ENCODE peak calls at places on chromosome 14, in six cellular contexts. G is MM.1S, N is neuronal stem cell, E is stomach, U is Peyer's patch, W is psoas muscle. B is an unnamed sample. For H3K4me1, the result is how much of the 10 kb centered on the place peaks cover.

GRCh38 chr14:30580616-30581282 is 21.8 kb downstream of the G2E3 start:
- DNase-seq in N (no peak), U (no peak), E (no peak), G (no peak), W (no peak), B (no peak)

GRCh38 chr14:29235991-29236390 is 469.4 kb downstream of the FOXG1 start:
- DNase-seq in U (no peak), G (no peak), W (no peak), E (no peak), N (no peak), B (no peak)

GRCh38 chr14:20603813-20604212 is 12.6 kb upstream of the RNASE12 start:
- DNase-seq in N (no peak), E (no peak), U (no peak), W (no peak), G (no peak), B (no peak)

GRCh38 chr14:28673056-28673455 is 93.5 kb upstream of the FOXG1 start:
- DNase-seq in E (no peak), U (no peak), W (no peak), G (no peak), N (no peak), B (no peak)

GRCh38 chr14:20624495-20625070 is 16.9 kb downstream of the OR6S1 start:
- DNase-seq in U (peak), N (no peak), G (no peak), W (peak), E (peak), B (peak)

GRCh38 chr14:36976571-36977023 is 195.8 kb downstream of the SLC25A21 start:
- DNase-seq in E (peak), U (no peak), G (no peak), W (no peak), N (no peak), B (no peak)

GRCh38 chr14:70731447-70732239 is 77.7 kb downstream of the MAP3K9 start:
- DNase-seq in G (no peak), U (no peak), W (no peak), E (no peak), N (no peak), B (no peak)

GRCh38 chr14:77584809-77585208 is 31.6 kb downstream of the SPTLC2 start:
- DNase-seq in E (no peak), U (no peak), N (no peak), G (no peak), W (no peak), B (no peak)

GRCh38 chr14:23478109-23478698 is 8.7 kb downstream of the NGDN start:
- DNase-seq in E (peak), W (peak), N (no peak), U (peak), G (peak), B (peak)

GRCh38 chr14:77238356-77238755 is 32.6 kb downstream of the NGB start:
- DNase-seq in G (no peak), N (no peak), U (no peak), W (no peak), E (no peak), B (no peak)

GRCh38 chr14:95189400-95190162 is 32.3 kb upstream of the DICER1 start:
- DNase-seq in G (no peak), N (no peak), E (no peak), U (no peak), W (no peak), B (no peak)

GRCh38 chr14:59631237-59631636 is 54.6 kb upstream of the CCDC175 start:
- DNase-seq in E (no peak), U (no peak), N (peak), W (no peak), G (no peak), B (no peak)

GRCh38 chr14:70934502-70935134 is 27.4 kb downstream of the PCNX1 start:
- DNase-seq in N (no peak), E (no peak), W (no peak), G (peak), U (no peak), B (no peak)

GRCh38 chr14:49769581-49770211 is 1.7 kb downstream of the KLHDC2 start:
- DNase-seq in N (no peak), G (no peak), W (no peak), E (no peak), U (no peak), B (peak)

GRCh38 chr14:52351561-52352491 is 37.7 kb downstream of the PTGER2 start:
- DNase-seq in N (no peak), W (no peak), E (no peak), U (no peak), G (no peak), B (peak)

GRCh38 chr14:52351191-52351560 is 37.1 kb downstream of the PTGER2 start:
- DNase-seq in W (no peak), U (no peak), N (no peak), E (no peak), G (no peak), B (no peak)

GRCh38 chr14:52354257-52354656 is 40.1 kb downstream of the PTGER2 start:
- DNase-seq in N (no peak), G (no peak), U (no peak), W (no peak), E (no peak), B (no peak)

GRCh38 chr14:52350445-52350844 is 36.3 kb downstream of the PTGER2 start:
- DNase-seq in W (no peak), N (no peak), U (no peak), G (no peak), E (no peak), B (no peak)

GRCh38 chr14:52352546-52352945 is 38.4 kb downstream of the PTGER2 start:
- DNase-seq in N (no peak), U (no peak), W (no peak), G (no peak), E (no peak), B (no peak)
- H3K4me1 ChIP-seq in N (under half), U (under half), W (under half), G (under half), E (under half), B (under half)

GRCh38 chr14:55689971-55690871 is 110.2 kb downstream of the KTN1 start:
- DNase-seq in G (no peak), U (no peak), W (no peak), E (no peak), N (no peak), B (no peak)

GRCh38 chr14:55688566-55688965 is 108.6 kb downstream of the KTN1 start:
- DNase-seq in W (no peak), G (no peak), N (no peak), E (no peak), U (no peak), B (no peak)

GRCh38 chr14:55686713-55687112 is 106.7 kb downstream of the KTN1 start:
- DNase-seq in U (no peak), E (no peak), G (no peak), W (no peak), N (no peak), B (no peak)

GRCh38 chr14:55681088-55681487 is 101.1 kb downstream of the KTN1 start:
- DNase-seq in U (no peak), G (no peak), N (no peak), W (no peak), E (no peak), B (no peak)

GRCh38 chr14:55684956-55685584 is 105.1 kb downstream of the KTN1 start:
- DNase-seq in U (no peak), W (no peak), E (no peak), G (no peak), N (no peak), B (no peak)
- H3K4me3 ChIP-seq in U (no peak), W (no peak), E (no peak), G (no peak), N (no peak), B (no peak)

GRCh38 chr14:93959239-93960107 is 16.9 kb downstream of the ASB2 start:
- DNase-seq in W (peak), U (peak), G (peak), N (no peak), E (peak), B (peak)

GRCh38 chr14:93957751-93958566 is 18.4 kb downstream of the ASB2 start:
- DNase-seq in W (peak), E (no peak), N (no peak), U (no peak), G (no peak), B (no peak)

GRCh38 chr14:93960108-93960475 is 16.3 kb downstream of the ASB2 start:
- DNase-seq in N (no peak), W (no peak), E (no peak), G (no peak), U (no peak), B (no peak)

GRCh38 chr14:93957333-93957710 is 19.0 kb downstream of the ASB2 start:
- DNase-seq in N (no peak), W (peak), U (no peak), E (no peak), G (no peak), B (no peak)

DNA sequence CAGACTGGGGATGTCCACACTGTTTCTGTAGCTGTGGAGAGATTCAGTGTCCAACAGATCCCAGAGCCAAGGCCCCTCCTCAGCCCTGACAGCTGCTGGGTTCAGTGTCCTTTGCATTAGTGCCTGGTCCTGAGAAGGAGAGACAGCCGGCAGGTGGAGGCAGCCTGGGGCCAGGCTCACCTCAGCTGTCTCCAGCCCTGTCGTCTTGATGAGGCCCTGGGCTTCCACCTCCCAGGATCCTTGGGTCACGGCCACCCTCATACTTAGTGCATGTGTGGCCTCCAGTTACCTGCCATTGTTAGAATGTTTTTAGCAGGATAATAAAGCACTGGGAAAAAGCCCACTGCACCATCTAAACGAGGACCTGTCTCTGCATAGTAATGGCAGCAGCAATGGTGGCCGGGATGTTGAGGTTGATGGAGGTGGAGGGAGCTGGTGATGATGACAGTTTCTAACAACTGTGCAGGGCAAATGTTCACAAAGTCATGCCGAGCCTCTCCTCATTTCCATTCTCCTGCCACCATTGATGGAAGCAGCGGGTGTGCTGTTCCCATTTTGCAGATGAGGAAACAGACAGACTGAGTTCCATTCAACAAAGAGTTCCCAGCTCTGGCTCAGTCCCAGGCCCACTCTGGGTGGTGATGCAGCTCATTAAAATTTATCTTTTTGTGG is 17.7 kb downstream of the ASB2 start:
- DNase-seq in U (no peak), G (no peak), W (peak), E (no peak), N (no peak), B (no peak)
- H3K4me1 ChIP-seq in U (under half), G (half or more), W (half or more), E (half or more), N (under half), B (under half)

DNA sequence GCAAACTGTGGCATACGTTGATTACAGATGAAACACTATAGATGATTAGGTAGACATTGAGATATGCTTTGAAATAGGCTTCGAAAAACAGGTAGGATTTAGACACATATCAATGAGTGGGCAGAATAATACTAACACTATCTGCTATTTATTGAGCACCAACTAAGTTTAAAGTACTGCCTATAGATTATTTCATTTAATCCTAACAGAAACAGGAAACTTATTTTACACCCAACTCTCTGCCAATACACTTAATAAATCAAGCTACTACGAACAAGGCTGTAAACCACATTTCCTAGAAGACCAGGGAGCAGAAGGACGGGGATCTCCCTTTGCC is 363 bp upstream of the VRK1 start:
- DNase-seq in W (no peak), G (no peak), E (no peak), N (no peak), U (no peak), B (no peak)
- H3K4me3 ChIP-seq in W (peak), G (no peak), E (peak), N (no peak), U (no peak), B (peak)

GRCh38 chr14:101851183-101851582 is 89.7 kb downstream of the PPP2R5C start:
- DNase-seq in E (no peak), U (no peak), W (no peak), G (no peak), N (no peak), B (no peak)
- H3K4me1 ChIP-seq in E (half or more), U (under half), W (under half), G (under half), N (under half), B (under half)

GRCh38 chr14:89400529-89400928 is 16.5 kb downstream of the FOXN3 start:
- DNase-seq in W (no peak), E (no peak), N (no peak), U (no peak), G (no peak), B (no peak)
- H3K4me3 ChIP-seq in W (no peak), E (no peak), N (no peak), U (no peak), G (no peak), B (no peak)

DNA sequence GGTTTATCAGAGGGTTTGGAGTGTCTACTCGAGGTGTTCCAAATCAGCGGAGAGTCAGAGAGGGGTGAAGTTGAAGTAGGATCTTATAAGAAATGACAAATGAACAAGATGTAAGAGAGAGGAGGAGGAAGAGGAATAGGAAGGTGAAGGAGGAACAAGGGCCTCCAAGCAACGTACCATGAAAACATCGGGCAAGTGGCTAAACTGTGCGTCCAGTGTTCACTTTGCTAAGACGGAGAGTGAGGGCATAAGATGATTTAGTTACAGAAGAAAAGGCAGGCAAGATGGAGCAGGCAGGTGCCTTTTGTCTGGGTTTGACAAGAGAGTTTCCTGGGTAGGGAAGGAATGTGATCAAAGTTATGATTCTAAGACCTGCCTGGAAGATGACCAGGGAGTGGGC is 111.6 kb downstream of the ZFP36L1 start:
- DNase-seq in G (no peak), N (no peak), U (no peak), E (no peak), W (no peak), B (no peak)
- H3K4me1 ChIP-seq in G (under half), N (under half), U (under half), E (half or more), W (under half), B (under half)

DNA sequence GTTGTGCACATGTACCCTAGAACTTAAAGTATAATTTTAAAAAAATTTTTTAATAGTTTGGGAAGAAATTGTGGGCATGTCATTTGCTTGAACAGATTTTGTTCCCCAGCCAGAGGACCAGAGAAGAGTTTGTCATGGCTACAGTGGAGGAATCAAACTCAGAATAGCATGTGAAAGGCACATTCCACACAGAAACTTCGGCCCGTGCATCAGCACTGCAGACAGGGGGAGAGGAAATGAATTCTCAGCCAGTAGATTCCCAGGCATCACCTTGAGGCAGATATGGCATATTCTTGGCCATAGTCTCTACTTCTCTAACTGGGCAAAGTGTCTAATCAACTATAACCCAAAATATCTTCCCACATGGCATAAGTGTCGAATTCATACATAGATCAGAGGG is 153.3 kb downstream of the PRKCH start:
- DNase-seq in E (no peak), G (no peak), N (no peak), U (no peak), W (no peak), B (no peak)
- H3K4me3 ChIP-seq in E (no peak), G (no peak), N (no peak), U (no peak), W (no peak), B (no peak)

DNA sequence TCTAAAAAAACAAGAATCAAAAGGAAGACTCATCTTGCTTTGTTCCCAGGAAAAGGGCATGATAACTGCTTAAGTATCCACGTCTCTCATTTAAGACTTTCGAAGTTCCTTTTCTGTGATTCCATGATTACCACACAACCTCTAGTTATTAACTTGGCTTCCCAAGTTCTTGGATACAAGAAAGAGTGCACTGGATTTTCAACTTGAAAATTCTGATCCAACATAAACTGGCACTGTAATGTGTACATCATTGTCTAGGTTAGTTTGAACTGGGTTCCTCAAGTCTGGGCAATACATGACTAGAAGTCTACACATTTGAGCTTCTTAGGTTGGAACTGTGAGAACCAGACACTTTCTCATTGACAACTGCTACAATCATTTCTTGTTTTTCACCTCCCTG is 1.6 kb downstream of the KLHL28 start:
- DNase-seq in U (no peak), G (no peak), W (no peak), N (no peak), E (no peak), B (no peak)
- H3K4me1 ChIP-seq in U (under half), G (under half), W (half or more), N (under half), E (half or more), B (under half)